ENCODE peak calls at places on chromosome 2, in six cellular contexts. One of them, this sample, is unnamed.

GRCh38 chr2:44941551-44942234 is at the start of gene SIX3:
- DNase-seq in colonic mucosa: no peak
- DNase-seq in COR-L47: no peak
- DNase-seq in KG1: no peak
- DNase-seq in cardiac fibroblast: no peak
- DNase-seq in AG09319: no peak
- DNase-seq in this sample: peak

GRCh38 chr2:162082036-162082435 is 8.0 kb upstream of the DPP4 start:
- DNase-seq in colonic mucosa: no peak
- DNase-seq in COR-L47: no peak
- DNase-seq in KG1: no peak
- DNase-seq in cardiac fibroblast: no peak
- DNase-seq in AG09319: no peak
- DNase-seq in this sample: no peak

GRCh38 chr2:105112345-105112744 is 74.5 kb downstream of the MRPS9 start:
- DNase-seq in colonic mucosa: no peak
- DNase-seq in COR-L47: no peak
- DNase-seq in KG1: no peak
- DNase-seq in cardiac fibroblast: no peak
- DNase-seq in AG09319: no peak
- DNase-seq in this sample: no peak

GRCh38 chr2:1731512-1731962 is 12.8 kb downstream of the PXDN start:
- DNase-seq in colonic mucosa: no peak
- DNase-seq in COR-L47: no peak
- DNase-seq in KG1: no peak
- DNase-seq in cardiac fibroblast: peak
- DNase-seq in AG09319: no peak
- DNase-seq in this sample: peak

GRCh38 chr2:157990173-157990572 is 111.5 kb upstream of the UPP2 start:
- DNase-seq in colonic mucosa: no peak
- DNase-seq in COR-L47: peak
- DNase-seq in KG1: no peak
- DNase-seq in cardiac fibroblast: no peak
- DNase-seq in AG09319: no peak
- DNase-seq in this sample: no peak

GRCh38 chr2:177553176-177553909 is 160.8 kb downstream of the AGPS start:
- DNase-seq in colonic mucosa: no peak
- DNase-seq in COR-L47: peak
- DNase-seq in KG1: peak
- DNase-seq in cardiac fibroblast: peak
- DNase-seq in AG09319: no peak
- DNase-seq in this sample: no peak

GRCh38 chr2:151049746-151050145 is 211.9 kb downstream of the RBM43 start:
- DNase-seq in colonic mucosa: no peak
- DNase-seq in COR-L47: no peak
- DNase-seq in KG1: no peak
- DNase-seq in cardiac fibroblast: peak
- DNase-seq in AG09319: no peak
- DNase-seq in this sample: peak

GRCh38 chr2:118843492-118844132 is 3.8 kb downstream of the EN1 start:
- DNase-seq in colonic mucosa: no peak
- DNase-seq in COR-L47: no peak
- DNase-seq in KG1: no peak
- DNase-seq in cardiac fibroblast: no peak
- DNase-seq in AG09319: no peak
- DNase-seq in this sample: no peak

GRCh38 chr2:26344581-26345283 is 1.2 kb upstream of the SELENOI start:
- DNase-seq in colonic mucosa: peak
- DNase-seq in COR-L47: no peak
- DNase-seq in KG1: no peak
- DNase-seq in cardiac fibroblast: peak
- DNase-seq in AG09319: no peak
- DNase-seq in this sample: peak

GRCh38 chr2:216857131-216857550 is 2.7 kb downstream of the TNP1 start:
- DNase-seq in colonic mucosa: no peak
- DNase-seq in COR-L47: no peak
- DNase-seq in KG1: no peak
- DNase-seq in cardiac fibroblast: peak
- DNase-seq in AG09319: no peak
- DNase-seq in this sample: no peak

GRCh38 chr2:61492476-61492875 is 21.6 kb upstream of the USP34 start:
- DNase-seq in colonic mucosa: no peak
- DNase-seq in COR-L47: no peak
- DNase-seq in KG1: no peak
- DNase-seq in cardiac fibroblast: no peak
- DNase-seq in AG09319: no peak
- DNase-seq in this sample: no peak

GRCh38 chr2:181627545-181627944 is 29.4 kb downstream of the CERKL start:
- DNase-seq in colonic mucosa: no peak
- DNase-seq in COR-L47: no peak
- DNase-seq in KG1: no peak
- DNase-seq in cardiac fibroblast: peak
- DNase-seq in AG09319: no peak
- DNase-seq in this sample: no peak

GRCh38 chr2:126700677-126701076 is 44.7 kb downstream of the GYPC start:
- DNase-seq in colonic mucosa: no peak
- DNase-seq in COR-L47: no peak
- DNase-seq in KG1: no peak
- DNase-seq in cardiac fibroblast: peak
- DNase-seq in AG09319: no peak
- DNase-seq in this sample: no peak

GRCh38 chr2:47559079-47559684 is 156.2 kb downstream of the MSH2 start:
- DNase-seq in colonic mucosa: no peak
- DNase-seq in COR-L47: no peak
- DNase-seq in KG1: no peak
- DNase-seq in cardiac fibroblast: peak
- DNase-seq in AG09319: no peak
- DNase-seq in this sample: peak

GRCh38 chr2:50223643-50224042 is 808.3 kb downstream of the NRXN1 start:
- DNase-seq in colonic mucosa: no peak
- DNase-seq in COR-L47: no peak
- DNase-seq in KG1: no peak
- DNase-seq in cardiac fibroblast: no peak
- DNase-seq in AG09319: no peak
- DNase-seq in this sample: no peak

GRCh38 chr2:98039085-98039756 is 43.5 kb upstream of the TMEM131 start:
- DNase-seq in colonic mucosa: peak
- DNase-seq in COR-L47: no peak
- DNase-seq in KG1: no peak
- DNase-seq in cardiac fibroblast: no peak
- DNase-seq in AG09319: no peak
- DNase-seq in this sample: no peak

GRCh38 chr2:232342635-232343565 is 35.7 kb upstream of the ALPP start:
- DNase-seq in colonic mucosa: no peak
- DNase-seq in COR-L47: no peak
- DNase-seq in KG1: no peak
- DNase-seq in cardiac fibroblast: no peak
- DNase-seq in AG09319: no peak
- DNase-seq in this sample: no peak

This sample was measured in retinal pigment epithelial cell.